ENCODE peak calls at places on chromosomes 2 and 18, in five cellular contexts. W is brain microvascular endothelial cell, F is cardiac muscle cell, G is progenitor cell of endocrine pancreas, X is HFF-Myc. C is an unnamed sample.

GRCh38 chr2:237540823-237541222 is 25.6 kb upstream of the PRLH start:
- DNase-seq in W (peak), F (peak), G (no peak), X (peak), C (no peak)

GRCh38 chr18:70279470-70279869 is 9.4 kb upstream of the SOCS6 start:
- DNase-seq in W (no peak), F (no peak), G (no peak), X (no peak), C (no peak)

GRCh38 chr2:240374085-240374907 is 61.2 kb upstream of the GPC1 start:
- DNase-seq in W (peak), F (peak), G (no peak), X (peak), C (peak)

GRCh38 chr2:152694161-152694661 is 23.1 kb downstream of the PRPF40A start:
- DNase-seq in W (peak), F (peak), G (no peak), X (no peak), C (no peak)

GRCh38 chr2:234843411-234843810 is 108.4 kb upstream of the SH3BP4 start:
- DNase-seq in W (no peak), F (no peak), G (no peak), X (no peak), C (no peak)

GRCh38 chr2:23607925-23608324 is 222.9 kb downstream of the KLHL29 start:
- DNase-seq in W (no peak), F (no peak), G (no peak), X (no peak), C (no peak)

GRCh38 chr2:7849531-7849930 is 832.3 kb upstream of the ID2 start:
- DNase-seq in W (no peak), F (no peak), G (no peak), X (no peak), C (no peak)

GRCh38 chr2:239006886-239007285 is 159.0 kb downstream of the TWIST2 start:
- DNase-seq in W (no peak), F (no peak), G (no peak), X (no peak), C (no peak)

GRCh38 chr2:215066138-215066537 is 72.3 kb downstream of the ABCA12 start:
- DNase-seq in W (no peak), F (no peak), G (no peak), X (no peak), C (no peak)

GRCh38 chr2:239380831-239381708 is 19.8 kb downstream of the HDAC4 start:
- DNase-seq in W (no peak), F (no peak), G (no peak), X (no peak), C (no peak)

GRCh38 chr2:181430406-181431199 is 26.6 kb upstream of the ITGA4 start:
- DNase-seq in W (no peak), F (peak), G (no peak), X (no peak), C (no peak)
- TF ChIP-seq CTCF in W (peak), F (peak), G (peak), X (peak), C (peak)

GRCh38 chr2:25201265-25201664 is 32.9 kb upstream of the POMC start:
- DNase-seq in W (no peak), F (no peak), G (no peak), X (no peak), C (no peak)
- TF ChIP-seq CTCF in W (peak), F (peak), G (peak), X (no peak), C (peak)

GRCh38 chr2:159185401-159186130 is 100.9 kb downstream of the WDSUB1 start:
- DNase-seq in W (peak), F (peak), G (no peak), X (no peak), C (peak)
- TF ChIP-seq CTCF in W (peak), F (peak), G (peak), X (peak), C (peak)

GRCh38 chr2:212176151-212176550 is 362.5 kb downstream of the ERBB4 start:
- DNase-seq in W (no peak), F (no peak), G (no peak), X (no peak), C (no peak)
- TF ChIP-seq CTCF in W (no peak), F (no peak), G (no peak), X (no peak), C (no peak)

DNA sequence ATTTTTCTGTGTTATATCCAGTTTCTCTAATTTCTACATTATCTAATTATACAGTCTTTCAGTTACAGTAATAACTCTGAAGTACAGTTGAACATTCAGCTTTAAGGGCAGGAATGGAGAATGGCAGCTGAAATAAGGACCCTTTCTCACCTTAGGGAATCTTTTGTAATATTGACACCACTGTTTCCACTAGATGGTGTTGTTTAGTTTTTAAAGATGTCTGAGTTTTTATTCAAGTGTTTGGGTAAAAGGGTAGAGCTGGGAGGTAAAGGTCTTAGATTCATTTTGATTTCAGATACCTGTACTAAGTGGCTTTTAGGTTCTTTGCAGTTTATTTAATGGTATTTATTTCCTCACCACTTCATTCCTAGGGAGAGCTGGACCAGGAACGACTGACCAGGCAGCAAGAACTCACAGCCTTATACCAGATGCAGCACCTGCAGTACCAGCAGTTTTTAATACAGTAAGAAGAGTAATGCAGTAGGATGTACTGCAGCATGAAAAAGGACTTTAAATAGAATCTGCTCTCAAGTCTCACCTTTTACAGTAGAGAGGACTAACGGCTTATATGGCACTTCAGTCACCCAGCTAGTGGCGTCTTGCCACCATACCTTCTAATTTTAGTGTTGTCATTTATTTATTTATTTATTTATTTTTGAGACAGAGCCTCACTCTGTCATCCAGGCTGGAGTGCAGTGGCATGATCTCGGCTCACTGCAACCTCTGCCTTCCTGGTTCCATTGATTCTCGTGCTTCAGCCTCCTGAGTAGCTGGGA is 33.2 kb upstream of the KCNJ13 start:
- DNase-seq in W (no peak), F (no peak), G (no peak), X (no peak), C (no peak)
- TF ChIP-seq CTCF in W (no peak), F (no peak), G (no peak), X (no peak), C (no peak)